ENCODE peak calls at places on chromosomes 16 and 17, in five cellular contexts. One of them, this sample, is unnamed.

GRCh38 chr17:7496470-7497227 is 12.5 kb downstream of the POLR2A start:
- DNase-seq in colonic mucosa: no peak
- DNase-seq in CD8-positive, alpha-beta T cell: no peak
- DNase-seq in choroid plexus epithelial cell: no peak
- DNase-seq in bronchial epithelial cell: no peak
- DNase-seq in this sample: no peak

GRCh38 chr17:17382060-17382449 is 78.9 kb downstream of the NT5M start:
- DNase-seq in bronchial epithelial cell: no peak
- DNase-seq in CD8-positive, alpha-beta T cell: no peak
- DNase-seq in colonic mucosa: no peak
- DNase-seq in choroid plexus epithelial cell: no peak
- DNase-seq in this sample: no peak

GRCh38 chr17:72976971-72977767 is 115.3 kb downstream of the SLC39A11 start:
- DNase-seq in CD8-positive, alpha-beta T cell: no peak
- DNase-seq in colonic mucosa: no peak
- DNase-seq in bronchial epithelial cell: peak; percentile 68
- DNase-seq in choroid plexus epithelial cell: peak; percentile 96
- DNase-seq in this sample: no peak

GRCh38 chr17:31490991-31491793 is 99.7 kb downstream of the RAB11FIP4 start:
- DNase-seq in CD8-positive, alpha-beta T cell: no peak
- DNase-seq in colonic mucosa: peak; percentile 42
- DNase-seq in choroid plexus epithelial cell: no peak
- DNase-seq in bronchial epithelial cell: no peak
- DNase-seq in this sample: no peak

GRCh38 chr17:80214012-80214877 is 5.9 kb downstream of the SGSH start:
- DNase-seq in CD8-positive, alpha-beta T cell: no peak
- DNase-seq in choroid plexus epithelial cell: no peak
- DNase-seq in bronchial epithelial cell: no peak
- DNase-seq in colonic mucosa: no peak
- DNase-seq in this sample: no peak

GRCh38 chr17:28315846-28316705 is 2.9 kb upstream of the TMEM97 start:
- DNase-seq in bronchial epithelial cell: no peak
- DNase-seq in colonic mucosa: no peak
- DNase-seq in CD8-positive, alpha-beta T cell: no peak
- DNase-seq in choroid plexus epithelial cell: no peak
- DNase-seq in this sample: no peak

GRCh38 chr17:55567240-55568216 is 56.3 kb upstream of the SMIM36 start:
- DNase-seq in choroid plexus epithelial cell: peak; percentile 26
- DNase-seq in colonic mucosa: no peak
- DNase-seq in CD8-positive, alpha-beta T cell: no peak
- DNase-seq in bronchial epithelial cell: no peak
- DNase-seq in this sample: no peak

GRCh38 chr17:65515959-65516948 is 45.2 kb downstream of the AXIN2 start:
- DNase-seq in choroid plexus epithelial cell: peak; percentile 48
- DNase-seq in colonic mucosa: no peak
- DNase-seq in CD8-positive, alpha-beta T cell: no peak
- DNase-seq in bronchial epithelial cell: no peak
- DNase-seq in this sample: no peak

GRCh38 chr17:49995055-49995738 is at the start of gene DLX3:
- DNase-seq in bronchial epithelial cell: peak; percentile 68
- DNase-seq in colonic mucosa: peak; percentile 75
- DNase-seq in CD8-positive, alpha-beta T cell: no peak
- DNase-seq in choroid plexus epithelial cell: peak; percentile 65
- DNase-seq in this sample: peak; percentile 61

GRCh38 chr17:13113821-13114525 is 96.1 kb upstream of the ELAC2 start:
- DNase-seq in choroid plexus epithelial cell: no peak
- DNase-seq in bronchial epithelial cell: no peak
- DNase-seq in colonic mucosa: no peak
- DNase-seq in CD8-positive, alpha-beta T cell: no peak
- DNase-seq in this sample: no peak

GRCh38 chr17:59342681-59343127 is 11.2 kb downstream of the YPEL2 start:
- DNase-seq in bronchial epithelial cell: no peak
- DNase-seq in CD8-positive, alpha-beta T cell: no peak
- DNase-seq in colonic mucosa: no peak
- DNase-seq in choroid plexus epithelial cell: no peak
- DNase-seq in this sample: no peak

GRCh38 chr17:57420674-57421392 is 164.5 kb downstream of the MSI2 start:
- DNase-seq in choroid plexus epithelial cell: no peak
- DNase-seq in colonic mucosa: peak; percentile 71
- DNase-seq in CD8-positive, alpha-beta T cell: no peak
- DNase-seq in bronchial epithelial cell: no peak
- DNase-seq in this sample: no peak

GRCh38 chr17:30005709-30006320 is 64.4 kb downstream of the EFCAB5 start:
- DNase-seq in choroid plexus epithelial cell: peak; percentile 43
- DNase-seq in CD8-positive, alpha-beta T cell: no peak
- DNase-seq in colonic mucosa: no peak
- DNase-seq in bronchial epithelial cell: peak; percentile 52
- DNase-seq in this sample: no peak

GRCh38 chr17:65495255-65496060 is 66.0 kb downstream of the AXIN2 start:
- DNase-seq in colonic mucosa: peak; percentile 31
- DNase-seq in choroid plexus epithelial cell: peak; percentile 32
- DNase-seq in bronchial epithelial cell: no peak
- DNase-seq in CD8-positive, alpha-beta T cell: peak; percentile 6
- DNase-seq in this sample: no peak

GRCh38 chr16:2971985-2972784 is 3.0 kb downstream of the PAQR4 start:
- DNase-seq in bronchial epithelial cell: no peak
- DNase-seq in choroid plexus epithelial cell: no peak
- DNase-seq in colonic mucosa: no peak
- DNase-seq in CD8-positive, alpha-beta T cell: no peak
- DNase-seq in this sample: no peak

GRCh38 chr17:28347261-28347891 is 10.0 kb downstream of the POLDIP2 start:
- DNase-seq in CD8-positive, alpha-beta T cell: no peak
- DNase-seq in choroid plexus epithelial cell: peak; percentile 83
- DNase-seq in colonic mucosa: no peak
- DNase-seq in bronchial epithelial cell: peak; percentile 92
- DNase-seq in this sample: no peak

DNA sequence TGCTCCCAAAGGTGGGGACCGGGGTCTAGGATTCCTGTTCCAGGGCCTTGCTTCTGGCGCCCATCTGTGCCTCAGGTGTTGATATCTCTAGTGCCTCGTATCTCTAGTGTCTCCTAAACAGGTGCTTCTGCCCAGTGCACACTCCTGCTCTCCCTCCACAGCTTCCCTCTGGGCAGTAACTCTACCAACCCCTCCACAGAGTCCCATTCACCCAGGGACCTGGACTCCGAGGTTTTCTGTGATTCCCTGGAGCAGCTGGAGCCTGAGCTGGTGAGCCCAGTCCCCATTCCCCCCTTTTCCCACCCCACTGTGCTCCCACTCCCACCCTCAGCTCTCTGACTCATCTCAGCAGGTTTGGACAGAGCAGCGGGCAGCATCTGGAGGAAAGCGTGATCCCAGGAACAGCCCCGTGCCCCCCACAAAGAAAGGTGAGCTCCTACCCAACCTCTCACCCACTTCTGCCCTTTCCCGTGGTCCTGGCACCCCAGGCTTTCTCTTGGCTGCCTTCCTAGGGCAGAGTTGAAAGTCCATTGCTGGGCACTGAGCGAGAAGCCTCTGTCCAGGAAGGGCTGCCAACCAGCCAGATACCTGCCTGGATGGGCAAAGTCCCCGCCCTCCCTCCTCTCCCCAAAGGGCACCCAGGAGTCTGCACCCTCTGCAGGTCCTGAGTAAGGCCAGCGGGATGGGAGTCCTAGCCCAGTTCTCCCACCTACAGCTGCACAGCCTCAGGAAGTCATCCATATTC is 2.2 kb downstream of the ACBD4 start:
- DNase-seq in colonic mucosa: peak; percentile 77
- DNase-seq in CD8-positive, alpha-beta T cell: no peak
- DNase-seq in bronchial epithelial cell: no peak
- DNase-seq in choroid plexus epithelial cell: no peak
- DNase-seq in this sample: no peak
- TF ChIP-seq CTCF in colonic mucosa: no peak
- TF ChIP-seq CTCF in CD8-positive, alpha-beta T cell: no peak
- TF ChIP-seq CTCF in bronchial epithelial cell: no peak
- TF ChIP-seq CTCF in choroid plexus epithelial cell: no peak
- TF ChIP-seq CTCF in this sample: no peak

GRCh38 chr16:57798267-57798810 is 4.0 kb downstream of the KIFC3 start:
- DNase-seq in colonic mucosa: no peak
- DNase-seq in choroid plexus epithelial cell: no peak
- DNase-seq in bronchial epithelial cell: no peak
- DNase-seq in CD8-positive, alpha-beta T cell: no peak
- DNase-seq in this sample: no peak
- TF ChIP-seq CTCF in colonic mucosa: no peak
- TF ChIP-seq CTCF in choroid plexus epithelial cell: no peak
- TF ChIP-seq CTCF in bronchial epithelial cell: no peak
- TF ChIP-seq CTCF in CD8-positive, alpha-beta T cell: no peak
- TF ChIP-seq CTCF in this sample: no peak

DNA sequence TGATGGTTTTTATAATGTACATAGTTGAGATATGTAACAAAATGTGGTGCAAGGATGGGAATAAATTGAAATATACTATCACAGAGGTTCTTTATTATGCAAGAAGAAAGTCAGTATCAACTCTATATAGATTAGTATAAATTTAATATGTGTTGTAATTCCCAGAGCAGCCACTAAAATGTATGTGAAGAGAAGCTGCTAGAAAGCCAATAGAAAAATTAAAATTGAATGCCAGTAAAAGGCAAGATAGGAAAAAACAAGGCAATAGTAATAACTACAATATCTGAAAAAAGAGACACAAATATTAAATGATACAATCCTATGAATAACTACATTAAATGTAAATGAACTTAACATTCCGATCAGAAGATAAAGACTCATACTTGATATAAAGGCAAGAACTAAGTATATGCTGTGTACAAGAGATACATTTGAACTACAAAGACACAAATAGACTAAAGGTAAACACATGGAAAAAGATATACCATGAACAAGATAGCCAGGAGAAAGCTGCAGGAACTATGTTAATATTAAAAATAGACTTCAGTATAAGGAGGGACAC is 92.0 kb downstream of the ABCA8 start:
- DNase-seq in bronchial epithelial cell: no peak
- DNase-seq in CD8-positive, alpha-beta T cell: no peak
- DNase-seq in choroid plexus epithelial cell: no peak
- DNase-seq in colonic mucosa: no peak
- DNase-seq in this sample: no peak
- TF ChIP-seq CTCF in bronchial epithelial cell: no peak
- TF ChIP-seq CTCF in CD8-positive, alpha-beta T cell: no peak
- TF ChIP-seq CTCF in choroid plexus epithelial cell: no peak
- TF ChIP-seq CTCF in colonic mucosa: no peak
- TF ChIP-seq CTCF in this sample: peak; percentile 39

DNA sequence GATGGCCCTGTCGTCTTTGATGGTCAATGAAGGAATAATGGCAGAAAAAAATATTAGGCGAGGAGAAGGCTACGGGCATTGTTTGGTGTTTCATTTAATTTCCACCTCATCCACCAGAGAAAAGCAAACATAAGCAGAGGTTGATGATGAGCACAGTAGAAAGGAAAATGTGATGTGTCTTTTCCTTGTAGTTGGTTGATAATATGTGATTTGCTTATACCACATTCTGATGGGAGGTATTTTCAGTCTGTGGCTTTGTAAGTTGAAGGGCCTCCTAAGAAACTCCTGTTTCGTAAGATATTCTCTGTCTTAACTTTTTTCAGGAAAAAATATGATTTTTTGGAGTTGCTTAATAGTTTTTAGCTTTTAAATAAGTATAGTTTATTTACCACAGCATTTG is 215.7 kb downstream of the PRKCA start:
- DNase-seq in colonic mucosa: no peak
- DNase-seq in choroid plexus epithelial cell: peak; percentile 51
- DNase-seq in bronchial epithelial cell: no peak
- DNase-seq in CD8-positive, alpha-beta T cell: no peak
- DNase-seq in this sample: no peak
- TF ChIP-seq CTCF in colonic mucosa: no peak
- TF ChIP-seq CTCF in choroid plexus epithelial cell: no peak
- TF ChIP-seq CTCF in bronchial epithelial cell: no peak
- TF ChIP-seq CTCF in CD8-positive, alpha-beta T cell: no peak
- TF ChIP-seq CTCF in this sample: no peak

GRCh38 chr16:88288303-88288702 is 94.5 kb upstream of the ZNF469 start:
- DNase-seq in colonic mucosa: no peak
- DNase-seq in CD8-positive, alpha-beta T cell: no peak
- DNase-seq in bronchial epithelial cell: no peak
- DNase-seq in choroid plexus epithelial cell: no peak
- DNase-seq in this sample: no peak

GRCh38 chr16:88285514-88285822 is 97.3 kb upstream of the ZNF469 start:
- DNase-seq in bronchial epithelial cell: no peak
- DNase-seq in choroid plexus epithelial cell: no peak
- DNase-seq in CD8-positive, alpha-beta T cell: no peak
- DNase-seq in colonic mucosa: no peak
- DNase-seq in this sample: no peak

GRCh38 chr16:88286301-88286923 is 96.3 kb upstream of the ZNF469 start:
- DNase-seq in bronchial epithelial cell: no peak
- DNase-seq in choroid plexus epithelial cell: no peak
- DNase-seq in colonic mucosa: no peak
- DNase-seq in CD8-positive, alpha-beta T cell: no peak
- DNase-seq in this sample: no peak

GRCh38 chr16:88289001-88289400 is 93.8 kb upstream of the ZNF469 start:
- DNase-seq in colonic mucosa: no peak
- DNase-seq in choroid plexus epithelial cell: no peak
- DNase-seq in CD8-positive, alpha-beta T cell: no peak
- DNase-seq in bronchial epithelial cell: no peak
- DNase-seq in this sample: no peak

DNA sequence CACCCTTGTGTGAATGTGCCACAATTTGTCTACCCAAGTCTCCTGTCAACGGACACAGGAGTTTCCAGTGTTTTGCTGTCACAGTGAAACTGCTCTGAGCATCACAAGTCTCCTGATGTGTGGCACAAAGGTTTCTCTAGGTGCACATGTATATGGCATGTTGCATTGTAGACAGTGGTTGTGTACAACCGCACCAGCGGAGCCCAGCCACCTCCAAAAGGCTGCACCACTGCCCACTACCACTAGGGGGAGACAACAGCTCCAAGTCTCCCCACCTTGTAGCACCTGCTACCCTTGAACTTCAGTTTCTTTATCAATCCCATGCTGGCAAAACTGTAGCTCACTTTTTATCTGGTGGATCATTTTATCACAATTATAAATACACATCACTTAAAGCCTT is 95.5 kb upstream of the ZNF469 start:
- DNase-seq in bronchial epithelial cell: no peak
- DNase-seq in CD8-positive, alpha-beta T cell: no peak
- DNase-seq in colonic mucosa: no peak
- DNase-seq in choroid plexus epithelial cell: no peak
- DNase-seq in this sample: no peak
- TF ChIP-seq CTCF in bronchial epithelial cell: peak; percentile 43
- TF ChIP-seq CTCF in CD8-positive, alpha-beta T cell: peak; percentile 58
- TF ChIP-seq CTCF in colonic mucosa: peak; percentile 29
- TF ChIP-seq CTCF in choroid plexus epithelial cell: peak; percentile 63
- TF ChIP-seq CTCF in this sample: peak; percentile 78

GRCh38 chr16:85563515-85564276 is 49.4 kb upstream of the GSE1 start:
- DNase-seq in choroid plexus epithelial cell: peak; percentile 62
- DNase-seq in colonic mucosa: peak; percentile 94
- DNase-seq in bronchial epithelial cell: no peak
- DNase-seq in CD8-positive, alpha-beta T cell: no peak
- DNase-seq in this sample: peak; percentile 66
- TF ChIP-seq CTCF in choroid plexus epithelial cell: peak; percentile 21
- TF ChIP-seq CTCF in colonic mucosa: peak; percentile 19
- TF ChIP-seq CTCF in bronchial epithelial cell: no peak
- TF ChIP-seq CTCF in CD8-positive, alpha-beta T cell: no peak
- TF ChIP-seq CTCF in this sample: no peak

This sample was measured in endothelial cell.